ENCODE peak calls at places on chromosomes 6 and 20, in four cellular contexts. R is substantia nigra, D is activated gamma-delta T cell treated with Interleukin-2 at 50 U/mL for 16 hours, Y is T1000. N is an unnamed sample.

GRCh38 chr6:13355969-13356368 is 27.6 kb upstream of the TBC1D7 start:
- DNase-seq in R (no peak), D (peak), Y (no peak), N (no peak)

GRCh38 chr6:47168176-47168575 is 126.0 kb upstream of the ADGRF1 start:
- DNase-seq in R (no peak), D (no peak), Y (peak), N (no peak)

GRCh38 chr20:55252525-55252924 is 752.8 kb downstream of the CBLN4 start:
- DNase-seq in R (no peak), D (no peak), Y (no peak), N (no peak)

GRCh38 chr20:36703530-36703929 is 42.4 kb downstream of the NDRG3 start:
- DNase-seq in R (no peak), D (no peak), Y (no peak), N (no peak)

GRCh38 chr20:41079066-41079465 is 50.4 kb downstream of the TOP1 start:
- DNase-seq in R (no peak), D (no peak), Y (no peak), N (no peak)

GRCh38 chr6:53306819-53307347 is 41.9 kb downstream of the ELOVL5 start:
- DNase-seq in R (no peak), D (no peak), Y (no peak), N (no peak)

GRCh38 chr6:2081155-2082138 is 164.0 kb downstream of the GMDS start:
- DNase-seq in R (no peak), D (no peak), Y (no peak), N (peak)

GRCh38 chr6:168333039-168333438 is 13.5 kb upstream of the DACT2 start:
- DNase-seq in R (no peak), D (no peak), Y (no peak), N (no peak)

N was measured in globus pallidus.